ENCODE peak calls at places on chromosomes 16 and 17, in eight cellular contexts. I is heart left ventricle; U is sigmoid colon; Q is neural progenitor cell; D is H54; W is activated naive CD4-positive, alpha-beta T cell treated with anti-CD3 and anti-CD28 coated beads for 36 hours; Y is fibroblast of mammary gland; G is GM19239. X is an unnamed sample.
A peak's percentile ranks its signal among the peaks of the same experiment; 100 is the strongest.

GRCh38 chr17:81097134-81097942 is 62.4 kb downstream of the BAIAP2 start:
- DNase-seq in W (peak; percentile 51), I (peak; percentile 75), D (peak; percentile 85), G (no peak), Q (peak; percentile 92), Y (peak; percentile 86), U (peak; percentile 93), X (peak; percentile 95)

GRCh38 chr16:7025616-7026190 is 306.9 kb upstream of the RBFOX1 start:
- DNase-seq in I (peak; percentile 59), D (peak; percentile 55), U (peak; percentile 68), G (no peak), W (peak; percentile 61), Y (no peak), Q (peak; percentile 91), X (peak; percentile 92)

GRCh38 chr17:40765657-40766056 is 6.3 kb downstream of the KRT26 start:
- DNase-seq in D (no peak), W (no peak), U (no peak), Q (no peak), G (no peak), Y (no peak), I (no peak), X (no peak)

GRCh38 chr16:51553910-51554309 is 402.8 kb upstream of the SALL1 start:
- DNase-seq in G (no peak), Y (peak; percentile 59), Q (no peak), W (no peak), I (no peak), U (no peak), D (no peak), X (no peak)

GRCh38 chr17:5468075-5468473 is 708 bp downstream of the DHX33 start:
- DNase-seq in G (no peak), I (no peak), W (peak; percentile 22), Q (no peak), Y (peak; percentile 0), D (no peak), U (no peak), X (no peak)

GRCh38 chr17:81210868-81211267 is 11.9 kb downstream of the CEP131 start:
- DNase-seq in G (no peak), D (no peak), Q (no peak), U (no peak), Y (peak; percentile 34), W (no peak), I (no peak), X (no peak)

GRCh38 chr16:71473891-71474290 is 11.8 kb upstream of the ZNF23 start:
- DNase-seq in D (no peak), I (no peak), Y (no peak), Q (no peak), U (no peak), W (no peak), G (no peak), X (peak; percentile 14)

GRCh38 chr17:78925662-78926555 is 722 bp upstream of the TIMP2 start:
- DNase-seq in Q (peak; percentile 45), Y (peak; percentile 91), W (no peak), U (peak; percentile 97), I (peak; percentile 83), D (peak; percentile 72), G (no peak), X (peak; percentile 78)

GRCh38 chr17:60098578-60098977 is 19.9 kb upstream of the HEATR6 start:
- DNase-seq in G (no peak), U (no peak), Q (no peak), D (no peak), Y (no peak), W (no peak), I (no peak), X (no peak)

GRCh38 chr17:39012725-39013124 is 45.5 kb upstream of the FBXO47 start:
- DNase-seq in U (no peak), W (no peak), I (no peak), Y (no peak), Q (no peak), D (no peak), G (no peak), X (no peak)

X was measured in islet precursor cell.